ENCODE peak calls at places on chromosomes 4 and X, in six cellular contexts. F is GM04504; N is T-helper 1 cell; W is AG20443; I is activated naive CD8-positive, alpha-beta T cell treated with anti-CD3 and anti-CD28 coated beads for 36 hours; H is T-helper 9 cell. Y is an unnamed sample.
A peak's percentile ranks its signal among the peaks of the same experiment; 100 is the strongest.

GRCh38 chr4:119646347-119647071 is 17.9 kb upstream of the PDE5A start:
- DNase-seq in F (peak; percentile 40), I (no peak), W (peak; percentile 32), N (no peak), H (no peak), Y (peak; percentile 25)

GRCh38 chr4:129095811-129096454 is at the start of gene C4orf33:
- DNase-seq in F (peak; percentile 37), I (peak; percentile 76), W (peak; percentile 85), N (peak; percentile 42), H (peak; percentile 52), Y (peak; percentile 76)

GRCh38 chr4:174713821-174714220 is 115.2 kb downstream of the GLRA3 start:
- DNase-seq in N (no peak), F (no peak), W (no peak), I (no peak), H (no peak), Y (no peak)

GRCh38 chrX:74613350-74614192 is 853 bp downstream of the RLIM start:
- DNase-seq in F (no peak), I (no peak), N (no peak), H (no peak), W (peak; percentile 20), Y (peak; percentile 7)

GRCh38 chr4:25441519-25442117 is 64.6 kb downstream of the ANAPC4 start:
- DNase-seq in N (no peak), F (peak; percentile 32), W (peak; percentile 76), H (no peak), I (peak; percentile 6), Y (peak; percentile 57)

GRCh38 chr4:53100801-53101581 is 238.9 kb downstream of the RASL11B start:
- DNase-seq in H (no peak), I (no peak), N (no peak), W (peak; percentile 39), F (no peak), Y (no peak)

GRCh38 chrX:136531951-136532350 is at the start of gene VGLL1:
- DNase-seq in W (no peak), H (no peak), F (no peak), N (no peak), I (no peak), Y (no peak)

GRCh38 chrX:133685806-133686205 is 270.5 kb upstream of the GPC4 start:
- DNase-seq in H (no peak), F (no peak), W (no peak), N (no peak), I (no peak), Y (no peak)

GRCh38 chrX:78123190-78123589 is 16.3 kb downstream of the TAF9B start:
- DNase-seq in W (no peak), N (no peak), H (no peak), F (no peak), I (peak; percentile 46), Y (no peak)

GRCh38 chr4:17273047-17273446 is 238.8 kb downstream of the QDPR start:
- DNase-seq in N (no peak), W (no peak), F (no peak), H (no peak), I (no peak), Y (no peak)